ENCODE peak calls at places on chromosomes 7 and 10, in nine cellular contexts. P is pancreas, L is AG04450, D is mammary epithelial cell, I is fibroblast of lung, O is sigmoid colon, B is endothelial cell, Q is astrocyte, T is fibroblast of pulmonary artery. X is an unnamed sample.
A peak's percentile ranks its signal among the peaks of the same experiment; 100 is the strongest.

GRCh38 chr7:142908921-142909870 is 23.7 kb upstream of the TRPV6 start:
- DNase-seq in O (no peak), D (no peak), B (peak; percentile 12), Q (no peak), I (no peak), P (peak; percentile 44), L (no peak), T (no peak), X (no peak)

GRCh38 chr10:50497758-50498157 is 126.0 kb downstream of the SGMS1 start:
- DNase-seq in Q (peak; percentile 84), O (no peak), L (no peak), I (peak; percentile 86), P (no peak), B (no peak), D (peak; percentile 84), T (peak; percentile 50), X (no peak)

GRCh38 chr7:83011954-83012353 is 150.7 kb downstream of the PCLO start:
- DNase-seq in B (no peak), P (no peak), O (no peak), Q (no peak), D (no peak), I (no peak), T (no peak), L (no peak), X (no peak)

GRCh38 chr7:156895024-156895780 is 2.2 kb upstream of the LMBR1 start:
- DNase-seq in B (no peak), Q (no peak), I (no peak), T (no peak), L (no peak), O (no peak), P (no peak), D (no peak), X (no peak)

GRCh38 chr10:126432507-126432906 is 44.2 kb upstream of the ADAM12 start:
- DNase-seq in B (no peak), P (no peak), D (no peak), I (no peak), Q (no peak), O (no peak), L (no peak), T (no peak), X (no peak)

GRCh38 chr7:138979226-138979979 is 1.8 kb downstream of the KIAA1549 start:
- DNase-seq in B (no peak), D (peak; percentile 9), P (peak; percentile 63), Q (no peak), T (peak; percentile 29), I (no peak), L (no peak), O (no peak), X (no peak)

GRCh38 chr10:125006921-125007391 is 65.0 kb downstream of the ZRANB1 start:
- DNase-seq in P (no peak), Q (no peak), L (no peak), B (no peak), D (no peak), T (peak; percentile 29), O (peak; percentile 67), I (no peak), X (no peak)

GRCh38 chr7:139647085-139647484 is 123.6 kb downstream of the CLEC2L start:
- DNase-seq in O (no peak), D (no peak), I (peak; percentile 51), P (no peak), Q (peak; percentile 39), L (no peak), T (no peak), B (no peak), X (no peak)

GRCh38 chr10:34549001-34549400 is 266.1 kb downstream of the PARD3 start:
- DNase-seq in B (no peak), T (no peak), L (no peak), I (no peak), D (no peak), P (no peak), O (no peak), Q (no peak), X (no peak)

GRCh38 chr7:94392391-94392782 is 2.3 kb upstream of the COL1A2 start:
- DNase-seq in P (no peak), I (no peak), Q (no peak), D (no peak), O (no peak), L (no peak), B (no peak), T (no peak), X (no peak)

GRCh38 chr10:6958254-6958653 is 378.2 kb upstream of the PRKCQ start:
- DNase-seq in T (no peak), I (no peak), O (no peak), P (no peak), D (no peak), L (no peak), Q (no peak), B (no peak), X (no peak)

GRCh38 chr7:135980665-135981180 is 3.6 kb upstream of the MTPN start:
- DNase-seq in B (no peak), T (peak; percentile 55), L (no peak), P (peak; percentile 14), O (no peak), D (peak; percentile 54), Q (peak; percentile 80), I (peak; percentile 85), X (no peak)

GRCh38 chr10:121696854-121697253 is 98.6 kb upstream of the FGFR2 start:
- DNase-seq in L (no peak), P (no peak), I (no peak), B (peak; percentile 64), T (no peak), Q (no peak), D (no peak), O (no peak), X (peak; percentile 71)

GRCh38 chr7:37016073-37016878 is 292.0 kb upstream of the AOAH start:
- DNase-seq in L (no peak), I (no peak), P (no peak), Q (no peak), B (no peak), T (no peak), O (no peak), D (no peak), X (no peak)

GRCh38 chr7:158323741-158324396 is 263.8 kb downstream of the PTPRN2 start:
- DNase-seq in P (no peak), I (no peak), D (no peak), Q (no peak), T (no peak), O (no peak), B (no peak), L (no peak), X (no peak)

GRCh38 chr7:83732305-83732704 is 83.4 kb upstream of the SEMA3E start:
- DNase-seq in I (peak; percentile 36), O (no peak), D (no peak), P (no peak), Q (peak; percentile 30), B (no peak), T (no peak), L (no peak), X (no peak)

GRCh38 chr7:32062150-32062549 is 8.1 kb downstream of the PDE1C start:
- DNase-seq in I (peak; percentile 35), B (peak; percentile 83), L (no peak), Q (no peak), T (peak; percentile 10), D (peak; percentile 64), P (no peak), O (peak; percentile 66), X (peak; percentile 84)

GRCh38 chr10:57921140-57921539 is 346.6 kb downstream of the IPMK start:
- DNase-seq in L (no peak), O (no peak), Q (no peak), P (no peak), B (no peak), I (no peak), D (peak; percentile 37), T (no peak), X (no peak)

GRCh38 chr7:2958416-2959342 is 85.0 kb downstream of the CARD11 start:
- DNase-seq in T (no peak), O (peak; percentile 56), L (no peak), Q (no peak), D (no peak), B (no peak), P (no peak), I (no peak), X (no peak)
- TF ChIP-seq CTCF in T (no peak), O (no peak), L (no peak), Q (no peak), D (no peak), B (no peak), P (no peak), I (no peak), X (no peak)

GRCh38 chr7:22860784-22861482 is 38.3 kb upstream of the TOMM7 start:
- DNase-seq in P (no peak), O (no peak), T (no peak), Q (no peak), D (peak; percentile 22), L (no peak), I (no peak), B (peak; percentile 41), X (peak; percentile 44)
- TF ChIP-seq CTCF in P (no peak), O (no peak), T (peak; percentile 40), Q (peak; percentile 38), D (peak; percentile 51), L (peak; percentile 47), I (peak; percentile 43), B (peak; percentile 67), X (peak; percentile 73)

DNA sequence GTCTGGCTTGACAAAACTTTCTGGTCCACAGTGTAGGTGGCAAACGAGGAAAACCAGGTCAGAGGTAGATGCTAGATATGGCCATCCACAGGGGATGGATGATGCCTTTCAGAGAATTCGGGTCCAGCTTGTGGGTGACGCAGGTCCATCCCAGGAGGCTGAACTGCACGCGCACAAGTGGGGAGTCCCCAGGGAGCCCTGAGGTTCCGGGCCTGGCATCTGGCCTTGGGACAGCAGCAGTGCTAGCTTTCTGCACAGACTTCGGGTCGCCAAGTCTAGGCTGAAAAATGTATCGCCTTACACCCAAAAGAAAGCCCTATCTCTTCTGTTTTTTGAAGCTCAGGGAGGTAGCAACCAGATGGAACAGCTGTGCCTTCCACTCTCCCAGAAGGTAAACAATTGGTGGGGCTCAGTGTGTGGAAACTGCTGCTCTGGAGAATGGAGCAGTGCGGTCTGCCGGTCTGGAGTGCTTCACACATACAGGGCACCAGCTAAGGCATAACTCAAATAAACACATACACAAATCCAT is 119.3 kb upstream of the ACBD5 start:
- DNase-seq in B (no peak), P (no peak), D (no peak), L (no peak), T (no peak), O (no peak), I (no peak), Q (no peak), X (peak; percentile 42)
- TF ChIP-seq CTCF in B (no peak), P (no peak), D (no peak), L (no peak), T (no peak), O (no peak), I (no peak), Q (no peak), X (no peak)

GRCh38 chr10:103660364-103661197 is 167.1 kb downstream of the NEURL1 start:
- DNase-seq in Q (no peak), D (peak; percentile 33), I (peak; percentile 60), O (peak; percentile 78), T (peak; percentile 56), B (no peak), P (no peak), L (no peak), X (no peak)
- TF ChIP-seq CTCF in Q (no peak), D (no peak), I (no peak), O (no peak), T (peak; percentile 23), B (no peak), P (no peak), L (peak; percentile 26), X (no peak)